ENCODE peak calls at places on chromosome 2, in nine cellular contexts. K, Q, J, Z, S, M, N, Y and T are unnamed samples.

GRCh38 chr2:149597050-149598013 is 9.8 kb upstream of the MMADHC start:
- DNase-seq in M (peak; percentile 35), Z (peak; percentile 87), K (peak; percentile 94), S (peak; percentile 42), Y (no peak), J (peak; percentile 59), Q (peak; percentile 21), N (no peak), T (no peak)

GRCh38 chr2:39266906-39267434 is 23.2 kb upstream of the CDKL4 start:
- DNase-seq in J (no peak), Z (no peak), N (no peak), Q (no peak), M (no peak), K (no peak), S (no peak), Y (no peak), T (no peak)

GRCh38 chr2:177633111-177633510 is 240.5 kb downstream of the AGPS start:
- DNase-seq in Q (no peak), S (no peak), Z (no peak), N (no peak), M (no peak), J (no peak), K (no peak), Y (no peak), T (no peak)

GRCh38 chr2:26316041-26316440 is 29.9 kb upstream of the SELENOI start:
- DNase-seq in Q (no peak), M (peak; percentile 35), N (no peak), J (no peak), Y (no peak), K (peak; percentile 46), S (no peak), Z (peak; percentile 39), T (no peak)

GRCh38 chr2:118251427-118251826 is 163.2 kb downstream of the INSIG2 start:
- DNase-seq in Z (peak; percentile 79), J (no peak), M (no peak), Q (no peak), K (no peak), S (peak; percentile 9), N (no peak), Y (no peak), T (no peak)

GRCh38 chr2:26249625-26250024 is 4.9 kb downstream of the HADHB start:
- DNase-seq in S (no peak), M (no peak), K (no peak), Q (no peak), J (no peak), N (no peak), Y (no peak), Z (no peak), T (no peak)

GRCh38 chr2:52414596-52414995 is 1353.0 kb upstream of the CHAC2 start:
- DNase-seq in Y (no peak), S (no peak), Z (peak; percentile 33), M (no peak), N (no peak), K (no peak), J (no peak), Q (no peak), T (no peak)

GRCh38 chr2:7612969-7613368 is 695.8 kb downstream of the RNF144A start:
- DNase-seq in Q (no peak), M (no peak), S (no peak), J (no peak), Y (no peak), N (no peak), K (peak; percentile 71), Z (peak; percentile 32), T (no peak)

GRCh38 chr2:74036010-74036409 is 51.3 kb downstream of the TET3 start:
- DNase-seq in M (no peak), N (no peak), Y (no peak), Z (no peak), S (no peak), Q (no peak), J (no peak), K (no peak), T (no peak)
- H3K4me1 ChIP-seq in M (no peaks in the 10 kb centered on the region), N (peaks cover 90% of the 10 kb centered on the region), Y (peaks cover 26% of the 10 kb centered on the region), Z (peaks cover 14% of the 10 kb centered on the region), S (peaks cover 83% of the 10 kb centered on the region), Q (peaks cover 5% of the 10 kb centered on the region), J (peaks cover 4% of the 10 kb centered on the region), K (no peaks in the 10 kb centered on the region), T (no peaks in the 10 kb centered on the region)

GRCh38 chr2:215416656-215417055 is 19.2 kb downstream of the FN1 start:
- DNase-seq in K (no peak), M (no peak), Z (no peak), J (no peak), Q (no peak), Y (no peak), S (no peak), N (no peak), T (no peak)
- H3K4me1 ChIP-seq in K (peaks cover 22% of the 10 kb centered on the region), M (peaks cover 85% of the 10 kb centered on the region), Z (peaks cover 1% of the 10 kb centered on the region), J (no peaks in the 10 kb centered on the region), Q (no peaks in the 10 kb centered on the region), Y (no peaks in the 10 kb centered on the region), S (no peaks in the 10 kb centered on the region), N (no peaks in the 10 kb centered on the region), T (peaks cover 3% of the 10 kb centered on the region)

GRCh38 chr2:104340879-104341812 is 512.8 kb upstream of the POU3F3 start:
- DNase-seq in Z (no peak), Y (no peak), M (no peak), N (no peak), K (no peak), S (no peak), J (no peak), Q (no peak), T (no peak)
- H3K4me1 ChIP-seq in Z (no peaks in the 10 kb centered on the region), Y (no peaks in the 10 kb centered on the region), M (no peaks in the 10 kb centered on the region), N (no peaks in the 10 kb centered on the region), K (no peaks in the 10 kb centered on the region), S (no peaks in the 10 kb centered on the region), J (peaks cover 3% of the 10 kb centered on the region), Q (no peaks in the 10 kb centered on the region), T (no peaks in the 10 kb centered on the region)

DNA sequence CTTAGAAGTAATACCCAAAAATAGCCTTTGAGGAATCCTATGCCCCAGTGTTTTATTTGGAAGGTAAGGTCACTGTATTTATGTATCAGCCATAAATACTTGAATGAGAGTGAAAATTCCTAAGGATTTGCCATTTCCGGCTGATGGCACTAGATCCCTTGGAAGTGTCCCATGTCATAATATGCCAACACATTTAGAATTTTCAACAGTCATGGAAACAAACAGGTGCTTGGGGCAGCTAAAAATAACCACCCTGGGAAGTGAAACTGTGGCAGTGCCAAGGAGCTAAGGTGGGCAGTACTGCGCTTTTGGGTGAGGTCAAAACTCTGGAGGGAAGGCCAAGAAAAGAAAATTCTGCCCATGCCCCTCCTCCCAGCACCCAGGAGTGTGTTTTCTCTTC is 80.2 kb downstream of the TCF7L1 start:
- DNase-seq in J (no peak), Y (no peak), S (no peak), Q (no peak), N (no peak), M (no peak), Z (no peak), K (no peak), T (no peak)
- H3K4me1 ChIP-seq in J (peaks cover 34% of the 10 kb centered on the region), Y (peaks cover 45% of the 10 kb centered on the region), S (peaks cover 22% of the 10 kb centered on the region), Q (peaks cover 5% of the 10 kb centered on the region), N (no peaks in the 10 kb centered on the region), M (no peaks in the 10 kb centered on the region), Z (peaks cover 18% of the 10 kb centered on the region), K (no peaks in the 10 kb centered on the region), T (no peaks in the 10 kb centered on the region)

GRCh38 chr2:110101911-110102774 is 13.5 kb downstream of the MALL start:
- DNase-seq in M (peak; percentile 29), Z (no peak), K (peak; percentile 63), Q (no peak), Y (no peak), J (no peak), N (no peak), S (no peak), T (peak; percentile 72)

GRCh38 chr2:110101280-110101844 is 14.3 kb downstream of the MALL start:
- DNase-seq in S (peak; percentile 95), Q (peak; percentile 50), K (peak; percentile 100), J (peak; percentile 57), N (peak; percentile 92), M (peak; percentile 68), Y (peak; percentile 98), Z (peak; percentile 83), T (peak; percentile 98)

GRCh38 chr2:110105183-110105582 is 10.4 kb downstream of the MALL start:
- DNase-seq in Q (no peak), Y (no peak), N (no peak), Z (no peak), M (no peak), J (no peak), S (no peak), K (no peak), T (no peak)

GRCh38 chr2:110104025-110104771 is 11.4 kb downstream of the MALL start:
- DNase-seq in K (peak; percentile 62), J (no peak), N (no peak), Z (no peak), Y (no peak), M (no peak), S (no peak), Q (no peak), T (no peak)

DNA sequence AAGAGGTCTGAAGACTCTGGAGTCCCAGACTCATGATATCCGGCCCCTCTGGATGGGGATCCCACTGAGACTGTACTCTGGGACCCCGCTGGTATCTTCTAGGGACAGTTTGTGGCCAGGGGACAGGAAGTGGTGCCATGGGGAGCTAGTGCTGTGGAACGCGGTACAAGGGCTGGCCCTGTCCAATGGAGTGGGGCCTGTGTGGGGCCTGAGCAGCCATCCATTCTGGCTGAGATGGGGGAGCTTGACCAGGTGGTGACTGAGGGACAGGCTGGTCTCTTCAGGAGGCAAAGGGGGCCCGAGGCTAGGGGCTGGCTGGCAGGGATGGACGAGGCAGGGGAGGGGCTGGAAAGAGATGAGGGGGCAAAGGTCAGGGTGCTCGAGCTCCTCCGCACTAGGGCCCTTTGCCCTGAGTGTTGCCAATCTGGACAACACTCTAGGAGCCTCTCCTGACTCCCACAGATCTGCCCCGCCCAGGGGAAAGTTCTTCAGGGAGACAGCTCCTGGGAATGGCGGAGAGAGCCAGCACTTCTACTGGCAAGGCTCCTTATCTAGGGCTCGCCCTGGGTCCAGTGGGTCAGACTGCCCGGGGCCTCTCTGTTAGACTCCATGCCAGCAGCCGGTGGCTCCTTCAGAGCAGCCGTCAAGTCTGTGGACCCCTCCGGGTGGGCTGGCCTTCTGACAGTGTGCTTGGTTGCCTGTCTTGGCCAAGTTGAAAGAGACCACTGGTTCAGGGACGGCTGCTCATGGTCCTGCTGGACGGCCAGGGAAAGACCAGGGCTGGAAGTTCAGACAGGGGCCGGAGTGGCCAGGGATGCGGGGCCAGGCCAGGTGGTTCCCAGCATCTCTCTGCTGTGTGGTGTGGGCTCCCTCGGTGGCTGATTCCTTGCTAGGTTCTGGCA is 12.3 kb downstream of the MALL start:
- DNase-seq in J (no peak), Q (no peak), S (no peak), Z (no peak), N (no peak), K (no peak), M (no peak), Y (no peak), T (no peak)
- H3K4me1 ChIP-seq in J (no peaks in the 10 kb centered on the region), Q (no peaks in the 10 kb centered on the region), S (peaks cover 44% of the 10 kb centered on the region), Z (no peaks in the 10 kb centered on the region), N (peaks cover 51% of the 10 kb centered on the region), K (peaks cover 79% of the 10 kb centered on the region), M (peaks cover 82% of the 10 kb centered on the region), Y (peaks cover 55% of the 10 kb centered on the region), T (peaks cover 5% of the 10 kb centered on the region)

GRCh38 chr2:189298038-189298437 is 118.5 kb upstream of the COL5A2 start:
- DNase-seq in M (no peak), K (no peak), Q (no peak), Z (no peak), S (no peak), J (no peak), Y (no peak), N (no peak), T (no peak)
- H3K4me1 ChIP-seq in M (peaks cover 12% of the 10 kb centered on the region), K (no peaks in the 10 kb centered on the region), Q (no peaks in the 10 kb centered on the region), Z (no peaks in the 10 kb centered on the region), S (peaks cover 5% of the 10 kb centered on the region), J (no peaks in the 10 kb centered on the region), Y (no peaks in the 10 kb centered on the region), N (no peaks in the 10 kb centered on the region), T (peaks cover 2% of the 10 kb centered on the region)